ENCODE peak calls at places on chromosomes 2 and 18, in eight cellular contexts. A, Z, U, Q, O, B, K and L are unnamed samples. For H3K4me1, the result is how much of the 10 kb centered on the place peaks cover.

GRCh38 chr2:149743842-149744468 is 156.4 kb upstream of the MMADHC start:
- DNase-seq in A (no peak), Z (peak), U (peak), Q (no peak), O (no peak), B (no peak), K (peak), L (no peak)

GRCh38 chr2:85236107-85236506 is 91.7 kb downstream of the TGOLN2 start:
- DNase-seq in A (no peak), Z (no peak), U (no peak), Q (no peak), O (no peak), B (no peak), K (no peak), L (no peak)

GRCh38 chr18:80218341-80219227 is 28.7 kb downstream of the PARD6G start:
- DNase-seq in A (no peak), Z (no peak), U (no peak), Q (no peak), O (no peak), B (no peak), K (no peak), L (no peak)

GRCh38 chr2:224142397-224143312 is 103.6 kb upstream of the SERPINE2 start:
- DNase-seq in A (no peak), Z (peak), U (peak), Q (no peak), O (no peak), B (no peak), K (no peak), L (no peak)

GRCh38 chr2:40043191-40043590 is 264.1 kb upstream of the THUMPD2 start:
- DNase-seq in A (no peak), Z (peak), U (no peak), Q (no peak), O (no peak), B (no peak), K (no peak), L (no peak)

GRCh38 chr2:205914736-205915510 is 171.1 kb downstream of the INO80D start:
- DNase-seq in A (no peak), Z (peak), U (no peak), Q (no peak), O (no peak), B (no peak), K (no peak), L (no peak)

GRCh38 chr2:193377789-193378188 is 1183.1 kb upstream of the TMEFF2 start:
- DNase-seq in A (no peak), Z (no peak), U (no peak), Q (no peak), O (no peak), B (no peak), K (no peak), L (no peak)

GRCh38 chr18:71114550-71115210 is 825.8 kb downstream of the SOCS6 start:
- DNase-seq in A (no peak), Z (no peak), U (no peak), Q (no peak), O (no peak), B (no peak), K (no peak), L (no peak)

GRCh38 chr18:61322265-61322873 is 10.9 kb upstream of the CDH20 start:
- DNase-seq in A (peak), Z (peak), U (peak), Q (peak), O (no peak), B (peak), K (peak), L (peak)

GRCh38 chr18:56962322-56962721 is 184.6 kb upstream of the BOD1L2 start:
- DNase-seq in A (no peak), Z (no peak), U (no peak), Q (no peak), O (no peak), B (no peak), K (no peak), L (no peak)

GRCh38 chr2:222142027-222142426 is 156.8 kb downstream of the PAX3 start:
- DNase-seq in A (no peak), Z (no peak), U (no peak), Q (no peak), O (no peak), B (no peak), K (no peak), L (no peak)

GRCh38 chr2:239499989-239500914 is 99.4 kb upstream of the HDAC4 start:
- DNase-seq in A (peak), Z (no peak), U (peak), Q (no peak), O (no peak), B (no peak), K (no peak), L (no peak)

GRCh38 chr2:162245051-162245450 is 1.8 kb upstream of the FAP start:
- DNase-seq in A (no peak), Z (no peak), U (no peak), Q (no peak), O (no peak), B (no peak), K (no peak), L (no peak)

GRCh38 chr2:170713280-170714155 is 1.6 kb upstream of the SP5 start:
- DNase-seq in A (no peak), Z (no peak), U (no peak), Q (peak), O (no peak), B (peak), K (no peak), L (peak)

GRCh38 chr18:48676756-48677368 is 138.0 kb downstream of the CTIF start:
- DNase-seq in A (peak), Z (peak), U (peak), Q (peak), O (peak), B (peak), K (peak), L (peak)

GRCh38 chr18:22485808-22486244 is 68.1 kb upstream of the CTAGE1 start:
- DNase-seq in A (no peak), Z (no peak), U (peak), Q (no peak), O (no peak), B (no peak), K (no peak), L (no peak)

GRCh38 chr2:38146917-38147307 is 71.0 kb upstream of the CYP1B1 start:
- DNase-seq in A (peak), Z (peak), U (peak), Q (no peak), O (peak), B (no peak), K (no peak), L (no peak)

GRCh38 chr2:57111531-57111930 is 927.7 kb downstream of the CCDC85A start:
- DNase-seq in A (no peak), Z (no peak), U (no peak), Q (no peak), O (no peak), B (no peak), K (no peak), L (no peak)

GRCh38 chr18:33470229-33470628 is 29.7 kb upstream of the CCDC178 start:
- DNase-seq in A (no peak), Z (no peak), U (peak), Q (no peak), O (no peak), B (no peak), K (no peak), L (no peak)

GRCh38 chr18:22347624-22348511 is 69.8 kb downstream of the CTAGE1 start:
- DNase-seq in A (no peak), Z (peak), U (peak), Q (peak), O (no peak), B (no peak), K (no peak), L (no peak)

GRCh38 chr2:29753676-29754444 is 167.5 kb downstream of the ALK start:
- DNase-seq in A (no peak), Z (peak), U (peak), Q (no peak), O (no peak), B (no peak), K (peak), L (no peak)

GRCh38 chr2:219124379-219125110 is 36.1 kb downstream of the NHEJ1 start:
- DNase-seq in A (no peak), Z (peak), U (peak), Q (peak), O (no peak), B (no peak), K (no peak), L (no peak)

GRCh38 chr2:170330881-170331280 is 152.9 kb downstream of the MYO3B start:
- DNase-seq in A (no peak), Z (no peak), U (no peak), Q (no peak), O (no peak), B (no peak), K (no peak), L (no peak)

GRCh38 chr2:43075906-43076585 is 150.4 kb downstream of the ZFP36L2 start:
- DNase-seq in A (no peak), Z (peak), U (peak), Q (no peak), O (no peak), B (no peak), K (peak), L (peak)

GRCh38 chr2:207223051-207223450 is 57.3 kb upstream of the KLF7 start:
- DNase-seq in A (no peak), Z (peak), U (peak), Q (no peak), O (no peak), B (no peak), K (peak), L (no peak)

GRCh38 chr2:203279288-203279687 is 40.5 kb downstream of the CYP20A1 start:
- DNase-seq in A (no peak), Z (no peak), U (no peak), Q (no peak), O (no peak), B (no peak), K (no peak), L (no peak)

GRCh38 chr2:159557437-159558034 is 58.8 kb downstream of the BAZ2B start:
- DNase-seq in A (no peak), Z (peak), U (peak), Q (no peak), O (no peak), B (peak), K (no peak), L (no peak)

GRCh38 chr2:205235434-205235833 is 446.9 kb upstream of the NRP2 start:
- DNase-seq in A (no peak), Z (no peak), U (no peak), Q (no peak), O (no peak), B (no peak), K (no peak), L (no peak)

GRCh38 chr2:239717706-239718105 is 307.4 kb downstream of the NDUFA10 start:
- DNase-seq in A (no peak), Z (no peak), U (no peak), Q (no peak), O (no peak), B (no peak), K (no peak), L (no peak)

GRCh38 chr2:16168506-16169264 is 228.3 kb downstream of the MYCN start:
- DNase-seq in A (no peak), Z (no peak), U (no peak), Q (no peak), O (no peak), B (peak), K (peak), L (no peak)

GRCh38 chr18:76935722-76936337 is 113.5 kb downstream of the ZNF236 start:
- DNase-seq in A (no peak), Z (no peak), U (no peak), Q (no peak), O (no peak), B (no peak), K (no peak), L (no peak)

GRCh38 chr2:219737270-219737691 is 109.9 kb downstream of the SLC4A3 start:
- DNase-seq in A (no peak), Z (peak), U (peak), Q (no peak), O (no peak), B (peak), K (no peak), L (no peak)

GRCh38 chr2:82139979-82140611 is 1835.5 kb upstream of the LRRTM1 start:
- DNase-seq in A (no peak), Z (no peak), U (no peak), Q (peak), O (no peak), B (no peak), K (no peak), L (no peak)

GRCh38 chr2:238947243-238947760 is 99.4 kb downstream of the TWIST2 start:
- DNase-seq in A (no peak), Z (no peak), U (no peak), Q (no peak), O (no peak), B (no peak), K (no peak), L (no peak)

DNA sequence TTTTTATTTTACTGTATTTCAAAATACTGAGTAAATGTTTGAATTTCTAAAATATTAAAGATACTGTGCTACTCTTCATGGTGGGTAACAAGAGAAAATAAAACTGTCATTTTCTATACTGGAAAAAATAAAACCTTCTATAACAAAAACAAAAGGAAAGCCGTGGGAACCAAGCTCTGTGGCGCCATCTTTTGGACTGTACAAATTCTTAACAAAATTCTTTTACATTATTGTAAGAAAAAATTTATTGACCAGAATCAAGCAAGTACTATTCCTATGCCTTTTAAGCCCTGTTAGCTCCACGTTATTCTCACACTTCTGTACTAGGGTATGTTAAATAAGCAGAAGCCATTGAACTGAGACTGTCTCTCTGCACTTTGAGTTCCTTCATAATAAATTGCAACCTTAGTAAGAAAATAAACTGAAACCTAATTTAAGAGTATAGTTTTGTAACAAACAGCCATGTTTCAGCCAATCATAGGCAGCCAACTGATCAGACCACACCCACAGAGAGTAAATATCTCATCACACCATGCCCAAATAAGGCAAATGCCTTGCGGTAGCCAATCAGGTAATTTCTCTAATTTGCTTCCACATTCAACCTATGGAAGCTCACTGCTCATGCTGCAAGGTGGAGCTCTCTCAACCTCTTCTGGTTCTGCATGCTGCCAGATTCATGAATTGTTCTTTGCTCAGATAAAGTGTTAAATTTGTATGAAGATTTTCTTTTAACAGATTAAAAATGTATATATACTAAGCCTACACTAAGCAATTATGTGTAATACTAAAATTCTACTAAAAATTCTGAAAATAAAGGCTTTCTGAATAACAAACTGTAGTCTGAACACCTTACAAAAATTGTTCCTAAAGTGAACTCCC is 42.2 kb downstream of the HIBCH start:
- DNase-seq in A (no peak), Z (peak), U (peak), Q (peak), O (no peak), B (peak), K (no peak), L (no peak)
- H3K4me3 ChIP-seq in A (no peak), Z (no peak), U (no peak), Q (no peak), O (no peak), B (no peak), K (no peak), L (no peak)

DNA sequence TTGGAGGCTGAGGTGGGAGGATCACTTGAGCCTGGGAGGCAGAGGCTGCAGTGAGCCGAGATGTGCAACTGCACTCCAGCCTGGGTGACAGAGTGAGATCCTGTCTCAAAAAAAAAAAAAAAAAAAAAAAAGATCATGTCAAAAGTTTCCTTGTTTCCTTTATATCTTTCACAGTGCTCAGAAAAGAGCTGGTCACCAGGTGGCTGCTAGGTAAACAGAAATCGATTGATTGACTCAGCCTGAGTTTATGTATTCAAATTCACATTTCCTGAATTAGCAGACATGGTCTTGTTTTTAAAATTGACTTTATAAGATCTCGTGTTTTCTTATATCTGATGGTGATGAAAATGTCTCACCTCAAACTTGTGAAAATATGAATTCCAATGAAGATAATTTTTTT is 261.8 kb upstream of the FANCL start:
- DNase-seq in A (no peak), Z (no peak), U (no peak), Q (no peak), O (no peak), B (no peak), K (no peak), L (no peak)
- TF ChIP-seq CTCF in A (no peak), Z (no peak), U (no peak), Q (no peak), O (no peak), B (no peak), K (no peak), L (no peak)

DNA sequence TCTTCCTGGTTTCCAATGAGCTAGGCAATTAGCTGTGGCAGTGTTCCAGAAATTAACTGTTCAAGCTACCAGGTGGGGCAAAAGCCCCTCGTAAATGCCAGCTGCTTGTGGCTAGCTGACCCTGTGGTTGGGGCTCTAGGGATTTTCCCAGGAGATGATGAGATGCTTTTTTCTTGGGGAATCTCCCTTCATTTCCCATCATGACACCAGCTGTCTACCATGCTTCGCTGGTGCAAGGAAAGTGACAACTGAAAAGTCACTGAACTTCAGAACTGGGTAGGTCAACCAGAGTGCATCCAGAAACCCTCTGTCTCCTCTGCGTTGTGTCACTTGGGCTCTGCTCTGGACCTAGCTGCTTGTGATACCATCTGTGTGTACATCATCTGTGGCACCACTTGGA is 386.5 kb upstream of the DCC start:
- DNase-seq in A (no peak), Z (no peak), U (no peak), Q (no peak), O (no peak), B (no peak), K (no peak), L (no peak)
- H3K4me1 ChIP-seq in A (under half), Z (under half), U (under half), Q (under half), O (under half), B (under half), K (under half), L (under half)

GRCh38 chr18:39380186-39380714 is 1814.7 kb upstream of the CELF4 start:
- DNase-seq in A (no peak), Z (no peak), U (no peak), Q (no peak), O (no peak), B (peak), K (no peak), L (no peak)

GRCh38 chr18:39380823-39381222 is 1815.2 kb upstream of the CELF4 start:
- DNase-seq in A (no peak), Z (no peak), U (no peak), Q (no peak), O (no peak), B (peak), K (no peak), L (no peak)
- H3K4me3 ChIP-seq in A (no peak), Z (no peak), U (no peak), Q (no peak), O (no peak), B (peak), K (no peak), L (no peak)

DNA sequence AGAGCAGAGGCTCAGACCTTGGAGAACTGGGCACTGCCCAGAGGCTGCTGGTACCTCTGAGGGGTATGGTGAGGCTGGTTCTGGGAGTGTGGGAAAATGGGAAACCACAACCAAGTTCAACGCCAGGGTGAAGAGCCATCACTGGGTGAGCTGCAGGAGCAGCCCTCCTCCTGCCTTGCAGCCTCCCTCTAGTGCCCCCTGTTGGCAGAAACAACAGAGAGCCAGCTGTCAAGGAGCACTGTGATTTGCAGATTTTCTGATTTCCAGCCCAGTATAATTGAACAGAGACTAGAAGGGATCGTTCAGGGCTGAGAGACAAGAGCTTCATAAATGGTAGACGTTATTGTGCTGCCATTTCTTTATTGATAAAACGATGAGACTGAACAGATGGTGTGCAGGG is 50.5 kb downstream of the MAPK4 start:
- DNase-seq in A (no peak), Z (no peak), U (no peak), Q (no peak), O (no peak), B (no peak), K (peak), L (no peak)
- TF ChIP-seq CTCF in A (no peak), Z (no peak), U (no peak), Q (no peak), O (no peak), B (peak), K (peak), L (no peak)

GRCh38 chr2:144348846-144349245 is 171.1 kb downstream of the ZEB2 start:
- DNase-seq in A (no peak), Z (no peak), U (no peak), Q (no peak), O (no peak), B (no peak), K (no peak), L (no peak)
- H3K4me1 ChIP-seq in A (under half), Z (under half), U (under half), Q (under half), O (under half), B (under half), K (under half), L (under half)

DNA sequence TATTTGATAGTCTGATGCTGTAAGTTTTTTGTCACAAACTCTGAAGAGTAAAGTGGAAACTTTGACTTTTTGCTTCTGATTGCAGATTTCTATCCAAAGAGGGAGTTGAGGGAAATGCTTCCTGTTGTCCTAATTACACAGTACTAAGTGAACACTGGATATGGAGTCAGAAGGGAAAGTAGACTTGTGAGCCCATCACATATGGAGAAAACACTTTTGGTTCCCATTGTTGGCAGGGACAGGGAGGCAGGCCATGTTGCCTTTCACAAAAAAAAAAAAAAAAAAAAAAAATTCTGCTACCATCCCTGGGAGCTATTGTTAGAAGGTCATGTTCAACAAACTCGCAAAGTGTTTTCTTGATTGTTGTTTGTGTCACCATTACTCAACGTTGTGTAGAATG is 144.3 kb downstream of the RPIA start:
- DNase-seq in A (no peak), Z (no peak), U (no peak), Q (no peak), O (no peak), B (no peak), K (no peak), L (no peak)
- H3K4me3 ChIP-seq in A (no peak), Z (no peak), U (no peak), Q (no peak), O (no peak), B (no peak), K (no peak), L (no peak)

GRCh38 chr2:7073901-7074300 is 156.7 kb downstream of the RNF144A start:
- DNase-seq in A (no peak), Z (no peak), U (no peak), Q (no peak), O (no peak), B (no peak), K (no peak), L (no peak)
- TF ChIP-seq CTCF in A (no peak), Z (no peak), U (no peak), Q (no peak), O (no peak), B (no peak), K (no peak), L (no peak)